ENCODE peak calls at places on chromosomes 4 and X, in six cellular contexts. E, L, T, S, H and Y are unnamed samples.

GRCh38 chrX:21723097-21723496 is 34.8 kb downstream of the SMPX start:
- DNase-seq in S (peak), H (no peak), E (peak), T (no peak), L (peak), Y (no peak)

GRCh38 chr4:87498446-87498900 is 30.7 kb downstream of the SPARCL1 start:
- DNase-seq in H (no peak), S (peak), E (no peak), L (peak), T (no peak), Y (no peak)

GRCh38 chr4:120049732-120050494 is 16.7 kb downstream of the MAD2L1 start:
- DNase-seq in H (peak), T (peak), S (peak), E (peak), L (peak), Y (peak)

GRCh38 chrX:47283015-47283771 is 50.4 kb downstream of the USP11 start:
- DNase-seq in H (no peak), S (no peak), L (peak), T (no peak), E (no peak), Y (no peak)

GRCh38 chr4:84497835-84498202 is 1.3 kb downstream of the NKX6-1 start:
- DNase-seq in T (no peak), L (no peak), E (no peak), S (no peak), H (no peak), Y (no peak)

GRCh38 chr4:110614981-110615365 is 7.9 kb downstream of the PITX2 start:
- DNase-seq in L (no peak), S (peak), T (no peak), E (peak), H (no peak), Y (peak)

GRCh38 chr4:140099993-140100392 is 54.0 kb downstream of the MAML3 start:
- DNase-seq in L (peak), H (no peak), E (no peak), S (no peak), T (no peak), Y (no peak)

GRCh38 chrX:71100581-71101505 is 5.2 kb downstream of the FOXO4 start:
- DNase-seq in E (no peak), S (no peak), H (no peak), L (no peak), T (no peak), Y (no peak)

GRCh38 chrX:132463411-132463810 is 25.4 kb downstream of the MBNL3 start:
- DNase-seq in T (no peak), H (peak), L (peak), S (no peak), E (peak), Y (no peak)

GRCh38 chr4:129862461-129862860 is 766.5 kb downstream of the C4orf33 start:
- DNase-seq in E (peak), T (no peak), L (no peak), H (no peak), S (no peak), Y (no peak)

GRCh38 chr4:142671516-142671915 is 174.6 kb downstream of the INPP4B start:
- DNase-seq in T (no peak), L (no peak), S (no peak), H (no peak), E (no peak), Y (no peak)

GRCh38 chr4:118120120-118120760 is 86.0 kb downstream of the NDST3 start:
- DNase-seq in S (no peak), E (peak), H (no peak), L (no peak), T (no peak), Y (no peak)

GRCh38 chr4:142236268-142236667 is 599.9 kb downstream of the IL15 start:
- DNase-seq in T (no peak), L (peak), H (no peak), E (no peak), S (no peak), Y (no peak)

GRCh38 chrX:66684196-66684595 is 45.3 kb upstream of the EDA2R start:
- DNase-seq in S (no peak), T (no peak), H (no peak), E (no peak), L (no peak), Y (no peak)

GRCh38 chr4:42150653-42151567 is 1.5 kb downstream of the BEND4 start:
- DNase-seq in T (no peak), H (no peak), L (no peak), S (peak), E (peak), Y (peak)

GRCh38 chr4:102757681-102758080 is 3.1 kb downstream of the MANBA start:
- DNase-seq in H (peak), S (no peak), T (no peak), E (no peak), L (no peak), Y (no peak)

GRCh38 chrX:27910412-27910811 is 70.8 kb downstream of the DCAF8L1 start:
- DNase-seq in T (no peak), E (no peak), L (no peak), H (no peak), S (no peak), Y (no peak)

GRCh38 chr4:182973421-182974340 is 56.5 kb upstream of the DCTD start:
- DNase-seq in S (peak), T (no peak), E (no peak), L (peak), H (no peak), Y (no peak)

GRCh38 chrX:17414839-17415238 is 39.8 kb downstream of the NHS start:
- DNase-seq in L (no peak), S (no peak), H (peak), T (no peak), E (peak), Y (no peak)

GRCh38 chr4:165967486-165967885 is 94.4 kb downstream of the TLL1 start:
- DNase-seq in L (no peak), S (no peak), E (no peak), T (no peak), H (peak), Y (no peak)

GRCh38 chrX:134603806-134604700 is 54.2 kb downstream of the PLAC1 start:
- DNase-seq in S (peak), H (peak), T (no peak), E (peak), L (peak), Y (no peak)

GRCh38 chr4:120843840-120844527 is 78.5 kb downstream of the PRDM5 start:
- DNase-seq in L (no peak), H (no peak), T (peak), E (peak), S (no peak), Y (no peak)

GRCh38 chr4:143253156-143253555 is 68.4 kb downstream of the USP38 start:
- DNase-seq in T (no peak), H (no peak), S (no peak), E (no peak), L (no peak), Y (no peak)

GRCh38 chr4:1752284-1753041 is 31.1 kb downstream of the TACC3 start:
- DNase-seq in L (peak), E (peak), S (no peak), T (no peak), H (no peak), Y (no peak)

GRCh38 chr4:139872274-139872673 is 206.7 kb downstream of the MGST2 start:
- DNase-seq in S (peak), T (no peak), E (no peak), H (peak), L (peak), Y (no peak)

GRCh38 chr4:158159054-158159717 is 13.6 kb downstream of the GASK1B start:
- DNase-seq in E (no peak), H (peak), T (no peak), L (peak), S (peak), Y (no peak)

GRCh38 chr4:4227510-4228355 is 1.0 kb upstream of the OTOP1 start:
- DNase-seq in T (no peak), H (no peak), S (no peak), E (no peak), L (no peak), Y (no peak)

GRCh38 chrX:24110049-24110448 is 39.5 kb upstream of the ZFX start:
- DNase-seq in T (no peak), S (no peak), L (no peak), H (no peak), E (no peak), Y (no peak)

GRCh38 chr4:84683065-84683464 is 100.1 kb downstream of the CDS1 start:
- DNase-seq in E (peak), T (no peak), S (no peak), H (no peak), L (no peak), Y (no peak)

GRCh38 chrX:135544338-135544948 is 24.0 kb downstream of the INTS6L start:
- DNase-seq in L (no peak), S (no peak), H (no peak), T (no peak), E (no peak), Y (no peak)

GRCh38 chr4:83075696-83076095 is 38.8 kb downstream of the PLAC8 start:
- DNase-seq in E (no peak), H (no peak), L (peak), T (no peak), S (peak), Y (no peak)

GRCh38 chrX:126820700-126821420 is 1.3 kb downstream of the PRR32 start:
- DNase-seq in T (peak), L (no peak), H (peak), E (peak), S (no peak), Y (no peak)

GRCh38 chr4:182593864-182594263 is 323.3 kb downstream of the DCTD start:
- DNase-seq in S (no peak), T (no peak), L (peak), H (no peak), E (no peak), Y (no peak)

GRCh38 chr4:163195247-163195765 is 28.6 kb upstream of the NAF1 start:
- DNase-seq in E (peak), T (no peak), H (no peak), S (no peak), L (no peak), Y (no peak)

DNA sequence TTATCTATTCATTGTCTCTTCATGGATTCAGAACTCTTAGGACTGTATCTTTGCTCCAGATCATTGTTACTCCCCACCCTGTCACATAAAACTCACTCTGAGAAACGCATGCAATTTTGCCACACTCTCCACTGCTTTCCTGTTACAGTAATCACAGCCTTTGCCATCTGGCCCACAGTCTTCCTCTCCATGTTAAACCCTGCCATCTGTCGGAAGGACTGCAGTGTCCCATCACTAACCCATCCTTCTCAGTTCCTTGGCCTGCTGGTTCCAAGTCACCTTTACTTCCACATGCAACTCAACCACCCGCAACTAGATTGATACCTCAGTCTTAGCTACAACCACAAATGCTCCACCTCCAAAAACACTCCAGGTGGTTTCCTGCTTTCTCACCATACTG is 308.7 kb upstream of the FAM241A start:
- DNase-seq in T (no peak), H (no peak), S (no peak), E (no peak), L (no peak), Y (no peak)
- H2BK5ac ChIP-seq in T (no peak), H (no peak), S (no peak), E (no peak), L (no peak), Y (no peak)

GRCh38 chrX:72296991-72297390 is 8.7 kb downstream of the CITED1 start:
- DNase-seq in H (no peak), S (no peak), T (no peak), L (no peak), E (no peak), Y (no peak)

GRCh38 chrX:72301781-72302180 is 3.9 kb downstream of the CITED1 start:
- DNase-seq in L (no peak), S (no peak), H (no peak), T (no peak), E (no peak), Y (no peak)

GRCh38 chrX:72295745-72296144 is 10.0 kb downstream of the CITED1 start:
- DNase-seq in E (no peak), T (no peak), L (no peak), H (no peak), S (no peak), Y (no peak)

GRCh38 chrX:72297953-72298730 is 7.6 kb downstream of the CITED1 start:
- DNase-seq in T (no peak), S (no peak), H (peak), L (no peak), E (peak), Y (no peak)

GRCh38 chrX:72299891-72300630 is 5.7 kb downstream of the CITED1 start:
- DNase-seq in T (no peak), L (no peak), S (no peak), H (no peak), E (no peak), Y (no peak)
- H3K4me3 ChIP-seq in T (no peak), L (no peak), S (no peak), H (no peak), E (no peak), Y (no peak)

DNA sequence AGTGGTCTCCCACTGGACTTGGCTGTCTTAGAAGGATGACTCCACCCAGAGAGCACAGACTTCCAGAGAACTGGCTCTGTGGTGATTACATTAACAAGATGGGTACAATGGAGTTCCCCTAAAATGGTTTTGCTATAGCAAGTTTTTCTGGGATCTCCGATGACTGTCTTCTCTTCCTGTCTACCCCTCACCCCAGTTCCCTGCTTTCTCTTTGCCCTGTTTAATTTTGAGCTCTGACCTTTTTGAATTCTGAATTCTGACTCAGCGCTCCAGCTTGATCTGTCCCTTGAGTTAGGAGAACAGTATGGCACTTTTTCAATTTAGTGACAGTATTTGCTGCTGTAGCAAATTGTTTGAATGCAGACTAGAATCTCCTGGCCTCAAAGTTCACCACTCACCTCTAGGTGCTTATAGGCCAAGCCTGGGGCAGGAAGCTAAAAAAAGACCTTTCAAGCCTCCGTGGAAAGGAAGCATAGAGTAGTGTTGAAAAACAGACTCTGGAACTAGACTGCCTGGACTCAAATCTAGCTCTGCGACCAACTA is 7.0 kb downstream of the MSN start:
- DNase-seq in E (no peak), S (peak), L (peak), H (peak), T (no peak), Y (no peak)
- H2BK5ac ChIP-seq in E (no peak), S (no peak), L (peak), H (no peak), T (no peak), Y (no peak)

GRCh38 chr4:80017125-80017854 is 55.7 kb downstream of the ANTXR2 start:
- DNase-seq in L (peak), S (peak), E (peak), H (no peak), T (no peak), Y (no peak)
- H3K4me3 ChIP-seq in L (no peak), S (no peak), E (no peak), H (no peak), T (no peak), Y (no peak)

GRCh38 chr4:566508-567295 is 9.4 kb downstream of the TMEM271 start:
- DNase-seq in T (no peak), H (no peak), E (no peak), L (peak), S (no peak), Y (no peak)
- H2BK5ac ChIP-seq in T (no peak), H (no peak), E (no peak), L (no peak), S (no peak), Y (no peak)

GRCh38 chr4:27913738-27914137 is 1053.1 kb downstream of the STIM2 start:
- DNase-seq in T (no peak), S (no peak), H (no peak), E (no peak), L (no peak), Y (no peak)

GRCh38 chr4:27916432-27917184 is 1056.0 kb downstream of the STIM2 start:
- DNase-seq in E (no peak), L (no peak), H (no peak), T (no peak), S (no peak), Y (peak)

GRCh38 chr4:27917381-27917780 is 1056.7 kb downstream of the STIM2 start:
- DNase-seq in H (no peak), E (no peak), T (no peak), L (no peak), S (no peak), Y (peak)

GRCh38 chr4:27911047-27911446 is 1050.4 kb downstream of the STIM2 start:
- DNase-seq in T (no peak), H (no peak), E (no peak), S (no peak), L (no peak), Y (no peak)

DNA sequence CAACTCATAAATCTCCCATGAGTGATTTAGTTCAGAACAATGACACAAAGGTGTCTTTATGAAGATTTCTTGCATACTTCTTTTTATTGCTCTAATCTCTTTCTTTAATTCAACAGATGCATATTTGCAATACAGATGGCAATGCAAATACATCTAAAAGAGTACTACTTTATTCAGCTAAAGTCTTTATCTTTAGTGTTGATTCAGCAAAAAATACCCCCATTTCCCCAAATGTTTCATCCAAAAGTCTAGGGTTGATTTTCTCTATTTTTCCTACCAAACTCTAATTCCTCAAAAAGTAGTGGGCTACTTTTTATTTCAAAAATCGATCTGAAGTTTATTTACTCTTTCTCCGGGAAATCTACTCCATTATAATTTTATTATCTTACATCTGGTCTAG is 1055.2 kb downstream of the STIM2 start:
- DNase-seq in S (no peak), H (no peak), T (no peak), E (no peak), L (no peak), Y (no peak)
- H3K4me3 ChIP-seq in S (no peak), H (no peak), T (no peak), E (no peak), L (no peak), Y (no peak)

GRCh38 chrX:74382613-74383012 is 38.7 kb upstream of the SLC16A2 start:
- DNase-seq in S (peak), H (peak), T (peak), L (peak), E (peak), Y (peak)
- H2BK5ac ChIP-seq in S (no peak), H (no peak), T (no peak), L (no peak), E (no peak), Y (no peak)

GRCh38 chr4:167544391-167544790 is 310.1 kb upstream of the SPOCK3 start:
- DNase-seq in E (no peak), L (no peak), T (no peak), H (peak), S (no peak), Y (no peak)

GRCh38 chr4:167555338-167556022 is 321.2 kb upstream of the SPOCK3 start:
- DNase-seq in S (no peak), T (no peak), H (no peak), E (no peak), L (no peak), Y (no peak)

DNA sequence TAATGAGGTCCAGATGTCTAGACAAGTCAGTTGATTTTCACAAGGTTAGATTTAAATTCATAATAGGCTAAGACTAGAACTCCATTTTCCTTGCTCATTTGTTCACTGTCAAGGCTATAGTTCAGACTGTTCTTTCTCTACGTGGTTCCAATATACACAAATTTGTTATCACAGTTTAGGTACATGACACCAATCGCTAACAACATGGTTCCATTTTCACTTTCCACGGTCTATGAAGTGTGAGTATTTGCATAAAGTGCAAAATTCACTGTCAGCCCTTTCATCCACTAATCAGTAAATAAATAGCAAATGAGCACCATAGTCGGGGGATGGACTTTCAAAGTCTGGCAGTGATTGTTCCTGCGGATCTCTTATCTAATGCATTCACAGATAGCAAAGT is 315.7 kb upstream of the SPOCK3 start:
- DNase-seq in L (no peak), E (peak), H (no peak), T (no peak), S (no peak), Y (no peak)
- H3K4me3 ChIP-seq in L (no peak), E (no peak), H (no peak), T (no peak), S (no peak), Y (no peak)

GRCh38 chrX:48960291-48960690 is 2.9 kb upstream of the OTUD5 start:
- DNase-seq in H (no peak), L (no peak), E (no peak), S (no peak), T (no peak), Y (no peak)
- H2BK5ac ChIP-seq in H (no peak), L (no peak), E (no peak), S (no peak), T (no peak), Y (no peak)

GRCh38 chrX:155134255-155134654 is 62.9 kb downstream of the BRCC3 start:
- DNase-seq in L (no peak), E (no peak), T (no peak), H (no peak), S (no peak), Y (no peak)
- H3K4me3 ChIP-seq in L (no peak), E (no peak), T (no peak), H (no peak), S (no peak), Y (no peak)